ENCODE peak calls at places on chromosomes 7 and 10, in six cellular contexts. One of them, this sample, is unnamed.

GRCh38 chr10:127275793-127276415 is 79.5 kb upstream of the INSYN2A start:
- DNase-seq in WTC11: no peak
- DNase-seq in A549: no peak
- DNase-seq in HepG2: no peak
- DNase-seq in H1: no peak
- DNase-seq in K562: no peak
- DNase-seq in this sample: no peak

GRCh38 chr10:14008648-14009072 is 322.1 kb downstream of the FRMD4A start:
- DNase-seq in WTC11: no peak
- DNase-seq in A549: no peak
- DNase-seq in HepG2: no peak
- DNase-seq in H1: no peak
- DNase-seq in K562: no peak
- DNase-seq in this sample: no peak

GRCh38 chr7:27148031-27148775 is 629 bp upstream of the HOXA6 start:
- DNase-seq in WTC11: no peak
- DNase-seq in A549: no peak
- DNase-seq in HepG2: no peak
- DNase-seq in H1: peak; percentile 57
- DNase-seq in K562: no peak
- DNase-seq in this sample: peak; percentile 76

GRCh38 chr7:5526190-5527037 is 102.8 kb upstream of the TNRC18 start:
- DNase-seq in WTC11: peak; percentile 37
- DNase-seq in A549: peak; percentile 66
- DNase-seq in HepG2: peak; percentile 57
- DNase-seq in H1: peak; percentile 76
- DNase-seq in K562: no peak
- DNase-seq in this sample: peak; percentile 34

GRCh38 chr7:112594397-112594796 is 113.6 kb downstream of the LSMEM1 start:
- DNase-seq in WTC11: no peak
- DNase-seq in A549: no peak
- DNase-seq in HepG2: no peak
- DNase-seq in H1: no peak
- DNase-seq in K562: no peak
- DNase-seq in this sample: no peak

GRCh38 chr7:50359995-50360925 is 55.7 kb downstream of the IKZF1 start:
- DNase-seq in WTC11: no peak
- DNase-seq in A549: no peak
- DNase-seq in HepG2: no peak
- DNase-seq in H1: no peak
- DNase-seq in K562: peak; percentile 88
- DNase-seq in this sample: no peak

GRCh38 chr7:143245123-143245522 is 18.1 kb upstream of the GSTK1 start:
- DNase-seq in WTC11: no peak
- DNase-seq in A549: peak; percentile 17
- DNase-seq in HepG2: no peak
- DNase-seq in H1: no peak
- DNase-seq in K562: no peak
- DNase-seq in this sample: peak; percentile 58

GRCh38 chr7:127968547-127968946 is 62.7 kb downstream of the LRRC4 start:
- DNase-seq in WTC11: no peak
- DNase-seq in A549: no peak
- DNase-seq in HepG2: no peak
- DNase-seq in H1: no peak
- DNase-seq in K562: no peak
- DNase-seq in this sample: peak; percentile 48

GRCh38 chr10:78513986-78514385 is 480.3 kb downstream of the RPS24 start:
- DNase-seq in WTC11: no peak
- DNase-seq in A549: no peak
- DNase-seq in HepG2: no peak
- DNase-seq in H1: peak; percentile 16
- DNase-seq in K562: no peak
- DNase-seq in this sample: no peak

DNA sequence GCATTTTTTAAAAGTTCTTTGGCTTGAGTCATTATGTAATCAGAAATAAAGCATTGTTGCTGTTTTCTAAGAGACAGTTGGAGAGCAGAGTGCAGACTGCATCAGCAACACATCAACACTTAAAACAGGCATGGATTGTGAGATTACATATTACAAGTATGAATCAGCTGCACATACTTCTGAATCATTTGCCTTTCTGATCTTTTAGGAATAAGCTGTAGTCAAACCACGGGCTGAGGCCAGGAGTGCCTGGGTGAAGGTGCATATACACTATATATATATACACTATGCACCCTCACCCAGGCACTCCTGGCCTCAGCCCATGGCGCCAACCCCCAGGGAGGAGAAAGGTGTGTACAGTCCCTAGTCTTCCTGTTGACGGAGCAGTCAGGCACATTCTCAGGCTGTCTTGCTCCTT is 52.4 kb upstream of the DLX6 start:
- DNase-seq in WTC11: no peak
- DNase-seq in A549: no peak
- DNase-seq in HepG2: no peak
- DNase-seq in H1: no peak
- DNase-seq in K562: no peak
- DNase-seq in this sample: no peak
- TF ChIP-seq JUN in WTC11: no peak
- TF ChIP-seq JUN in A549: no peak
- TF ChIP-seq JUN in HepG2: no peak
- TF ChIP-seq JUN in H1: no peak
- TF ChIP-seq JUN in K562: no peak
- TF ChIP-seq JUN in this sample: no peak

GRCh38 chr7:1367501-1367900 is 91.8 kb downstream of the MICALL2 start:
- DNase-seq in WTC11: no peak
- DNase-seq in A549: no peak
- DNase-seq in HepG2: no peak
- DNase-seq in H1: no peak
- DNase-seq in K562: no peak
- DNase-seq in this sample: no peak

GRCh38 chr7:1365846-1366245 is 93.4 kb downstream of the MICALL2 start:
- DNase-seq in WTC11: no peak
- DNase-seq in A549: peak; percentile 49
- DNase-seq in HepG2: no peak
- DNase-seq in H1: no peak
- DNase-seq in K562: no peak
- DNase-seq in this sample: no peak

GRCh38 chr7:1364906-1365570 is 94.2 kb downstream of the MICALL2 start:
- DNase-seq in WTC11: no peak
- DNase-seq in A549: no peak
- DNase-seq in HepG2: no peak
- DNase-seq in H1: no peak
- DNase-seq in K562: no peak
- DNase-seq in this sample: no peak

GRCh38 chr7:1368150-1368681 is 91.1 kb downstream of the MICALL2 start:
- DNase-seq in WTC11: no peak
- DNase-seq in A549: no peak
- DNase-seq in HepG2: no peak
- DNase-seq in H1: no peak
- DNase-seq in K562: no peak
- DNase-seq in this sample: no peak

DNA sequence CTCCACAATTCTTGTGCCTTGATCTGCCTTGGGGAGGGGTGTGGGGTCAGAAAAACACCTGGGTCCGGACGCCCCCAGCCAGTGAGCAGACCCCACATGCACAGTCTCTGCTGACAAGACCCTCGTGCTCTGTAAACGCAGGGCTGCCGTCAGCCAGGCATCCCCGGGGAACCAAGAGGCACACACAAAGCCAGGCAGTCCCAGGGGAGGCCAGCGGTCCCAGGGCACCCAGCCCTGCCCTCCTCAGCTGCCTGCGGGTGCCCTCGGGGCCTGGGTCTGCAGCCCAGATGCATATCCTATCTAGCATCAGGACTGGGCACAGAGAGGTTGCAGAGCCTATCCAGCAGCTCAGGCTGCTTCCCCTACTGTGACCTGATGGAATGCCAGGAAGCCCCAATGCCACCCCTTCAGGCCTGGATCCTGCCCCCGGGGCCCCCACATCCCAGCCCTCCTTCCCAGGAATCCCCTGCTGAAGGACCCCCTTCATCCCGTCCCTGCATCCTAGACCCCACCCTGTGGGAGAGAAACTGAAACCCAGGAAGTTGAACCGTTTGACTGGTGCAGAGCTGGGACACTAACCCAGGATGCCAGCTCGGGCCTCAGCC is 92.4 kb downstream of the MICALL2 start:
- DNase-seq in WTC11: no peak
- DNase-seq in A549: no peak
- DNase-seq in HepG2: no peak
- DNase-seq in H1: no peak
- DNase-seq in K562: no peak
- DNase-seq in this sample: no peak
- TF ChIP-seq JUN in WTC11: no peak
- TF ChIP-seq JUN in A549: no peak
- TF ChIP-seq JUN in HepG2: no peak
- TF ChIP-seq JUN in H1: no peak
- TF ChIP-seq JUN in K562: no peak
- TF ChIP-seq JUN in this sample: no peak

DNA sequence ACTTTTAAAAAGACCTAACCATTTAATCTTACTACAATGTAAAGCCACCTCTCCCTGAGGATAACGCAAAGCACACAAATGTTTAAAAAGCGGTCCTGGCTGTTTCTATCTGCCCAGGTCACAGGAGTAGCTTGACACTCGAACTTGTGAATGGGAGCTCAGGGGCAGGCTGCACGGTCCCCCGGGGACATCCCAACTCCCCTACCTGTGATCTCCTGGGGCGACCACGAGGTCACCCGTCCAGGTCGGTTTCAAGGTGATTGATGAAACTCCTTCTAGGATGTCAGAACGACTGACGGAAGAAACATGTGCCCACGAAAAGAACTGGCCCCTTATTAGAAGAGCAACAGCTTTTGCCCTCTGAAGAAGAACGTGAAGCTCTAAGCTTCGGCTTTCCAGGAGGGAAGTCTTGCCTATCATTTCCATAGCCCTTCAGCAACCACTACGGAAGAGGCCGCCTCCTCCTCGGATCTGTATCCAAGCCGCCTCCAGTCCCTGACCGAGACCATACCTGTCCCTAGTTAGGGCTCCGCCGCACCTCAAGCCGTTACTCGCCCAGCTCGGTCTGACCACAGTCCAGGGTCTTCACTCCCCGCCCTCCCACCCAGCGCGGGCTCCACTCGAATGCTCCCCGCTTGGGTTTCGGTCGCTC is 449 bp downstream of the CYCS start:
- DNase-seq in WTC11: no peak
- DNase-seq in A549: peak; percentile 12
- DNase-seq in HepG2: no peak
- DNase-seq in H1: no peak
- DNase-seq in K562: peak; percentile 28
- DNase-seq in this sample: no peak
- TF ChIP-seq JUN in WTC11: no peak
- TF ChIP-seq JUN in A549: no peak
- TF ChIP-seq JUN in HepG2: no peak
- TF ChIP-seq JUN in H1: no peak
- TF ChIP-seq JUN in K562: no peak
- TF ChIP-seq JUN in this sample: no peak

DNA sequence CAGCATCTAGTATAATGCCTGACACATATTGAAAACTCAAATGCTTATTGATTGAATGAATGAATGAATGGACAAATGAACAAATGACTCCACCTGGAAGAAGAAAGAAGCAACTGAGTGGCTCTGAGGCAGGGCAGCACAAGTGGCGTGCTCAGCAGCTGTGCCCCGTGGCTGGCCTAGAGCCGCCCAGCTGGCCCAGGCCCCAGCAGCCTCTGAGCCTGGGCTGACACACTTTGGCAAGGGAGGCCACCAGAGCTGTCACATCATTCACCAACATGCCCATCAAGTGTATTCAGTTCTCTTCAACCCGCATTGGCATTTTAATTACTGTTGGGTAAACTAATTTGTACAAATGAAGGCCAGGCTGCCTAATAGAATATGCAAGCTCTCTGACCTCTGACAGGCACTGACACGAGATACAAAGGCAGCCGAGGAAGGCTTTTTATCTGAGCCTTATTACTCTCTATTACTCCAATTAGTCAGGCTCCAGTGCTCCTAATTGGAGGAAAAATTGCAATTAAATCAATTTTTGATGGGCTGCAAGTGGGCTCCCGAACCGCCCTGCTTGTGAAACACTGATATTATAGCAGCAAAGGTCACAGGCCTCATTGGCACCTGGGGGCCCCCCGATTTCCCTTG is 41.8 kb downstream of the DPCD start:
- DNase-seq in WTC11: no peak
- DNase-seq in A549: no peak
- DNase-seq in HepG2: no peak
- DNase-seq in H1: no peak
- DNase-seq in K562: no peak
- DNase-seq in this sample: no peak
- TF ChIP-seq JUN in WTC11: no peak
- TF ChIP-seq JUN in A549: no peak
- TF ChIP-seq JUN in HepG2: no peak
- TF ChIP-seq JUN in H1: no peak
- TF ChIP-seq JUN in K562: no peak
- TF ChIP-seq JUN in this sample: no peak

GRCh38 chr7:48962821-48963505 is 38.6 kb downstream of the CDC14C start:
- DNase-seq in WTC11: peak; percentile 15
- DNase-seq in A549: no peak
- DNase-seq in HepG2: no peak
- DNase-seq in H1: no peak
- DNase-seq in K562: no peak
- DNase-seq in this sample: no peak
- TF ChIP-seq JUN in WTC11: no peak
- TF ChIP-seq JUN in A549: no peak
- TF ChIP-seq JUN in HepG2: no peak
- TF ChIP-seq JUN in H1: no peak
- TF ChIP-seq JUN in K562: no peak
- TF ChIP-seq JUN in this sample: no peak

DNA sequence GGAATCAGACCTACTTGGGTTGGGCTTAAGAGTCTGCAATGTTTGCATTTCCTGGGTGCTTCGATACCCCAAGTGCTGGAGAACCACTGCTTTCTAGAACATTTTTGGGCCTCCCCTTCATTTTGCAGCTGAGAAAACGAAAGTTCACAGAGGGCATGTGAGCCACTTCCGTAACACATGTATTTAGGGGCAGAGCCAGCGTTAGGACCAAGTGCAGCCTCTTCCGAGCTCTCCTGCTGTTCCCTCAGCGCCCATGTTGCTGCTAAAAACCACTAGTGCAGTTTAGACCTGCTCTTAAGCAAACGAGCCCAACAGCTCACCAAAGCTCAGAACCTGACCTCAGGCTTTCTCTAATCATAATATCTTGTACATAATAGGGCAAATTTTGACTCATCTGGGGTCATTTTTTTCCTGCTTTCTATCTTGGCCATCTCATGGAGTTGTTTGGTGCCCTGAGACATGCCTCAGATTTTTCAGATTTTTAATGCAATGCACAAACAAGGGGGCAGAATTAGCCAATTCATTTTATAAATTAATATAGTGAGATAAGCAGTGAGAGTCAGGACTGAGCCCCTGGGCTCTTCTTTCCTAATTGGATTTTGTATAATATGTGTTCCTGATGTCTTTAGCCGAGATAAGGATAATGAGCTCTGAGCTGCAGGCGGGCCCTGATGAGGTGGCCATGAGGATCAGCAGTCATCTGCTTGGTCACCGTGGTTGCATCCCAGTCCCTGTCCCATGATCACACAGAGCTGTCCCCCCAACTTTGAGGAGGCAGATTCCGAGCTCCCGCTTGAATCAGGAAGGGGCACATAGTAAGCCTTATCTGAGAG is 12.9 kb downstream of the BAG3 start:
- DNase-seq in WTC11: no peak
- DNase-seq in A549: no peak
- DNase-seq in HepG2: no peak
- DNase-seq in H1: no peak
- DNase-seq in K562: no peak
- DNase-seq in this sample: no peak
- TF ChIP-seq JUN in WTC11: no peak
- TF ChIP-seq JUN in A549: no peak
- TF ChIP-seq JUN in HepG2: no peak
- TF ChIP-seq JUN in H1: no peak
- TF ChIP-seq JUN in K562: no peak
- TF ChIP-seq JUN in this sample: no peak

GRCh38 chr7:129436335-129436923 is 2.2 kb downstream of the STRIP2 start:
- DNase-seq in WTC11: no peak
- DNase-seq in A549: no peak
- DNase-seq in HepG2: no peak
- DNase-seq in H1: no peak
- DNase-seq in K562: no peak
- DNase-seq in this sample: no peak
- TF ChIP-seq JUN in WTC11: no peak
- TF ChIP-seq JUN in A549: no peak
- TF ChIP-seq JUN in HepG2: no peak
- TF ChIP-seq JUN in H1: no peak
- TF ChIP-seq JUN in K562: no peak
- TF ChIP-seq JUN in this sample: no peak

This sample was measured in endothelial cell of umbilical vein.